ENCODE peak calls at places on chromosomes 12 and 14, in ten cellular contexts. Z is pancreas; T is hepatocyte; L is tibial artery; E is right atrium auricular region; O is cardiac muscle cell; Y is aorta; N is A549; R is sigmoid colon; D is naive thymus-derived CD4-positive, alpha-beta T cell. M is an unnamed sample. For H3K4me1, the result is how much of the 10 kb centered on the place peaks cover.

GRCh38 chr12:13161172-13161571 is 35.4 kb upstream of the EMP1 start:
- DNase-seq in Z (no peak), T (no peak), L (no peak), E (no peak), O (no peak), Y (no peak), N (no peak), R (no peak), D (no peak), M (no peak)

GRCh38 chr12:95956557-95957145 is 13.5 kb downstream of the AMDHD1 start:
- DNase-seq in Z (no peak), T (no peak), L (no peak), E (no peak), O (no peak), Y (no peak), N (no peak), R (no peak), D (no peak), M (no peak)

GRCh38 chr12:20777420-20777819 is 33.1 kb upstream of the SLCO1B3 start:
- DNase-seq in Z (no peak), T (no peak), L (no peak), E (no peak), O (no peak), Y (no peak), N (no peak), R (no peak), D (no peak), M (no peak)

GRCh38 chr12:118055865-118056773 is 4.9 kb downstream of the WSB2 start:
- DNase-seq in Z (peak), T (no peak), L (no peak), E (no peak), O (no peak), Y (no peak), N (no peak), R (no peak), D (no peak), M (no peak)

GRCh38 chr12:105177208-105177607 is 58.8 kb downstream of the APPL2 start:
- DNase-seq in Z (no peak), T (no peak), L (no peak), E (no peak), O (no peak), Y (no peak), N (no peak), R (no peak), D (no peak), M (no peak)

GRCh38 chr12:103955811-103956514 is 9.7 kb upstream of the TDG start:
- DNase-seq in Z (no peak), T (no peak), L (no peak), E (no peak), O (no peak), Y (no peak), N (no peak), R (no peak), D (no peak), M (no peak)

GRCh38 chr14:88542857-88543795 is 11.7 kb downstream of the PTPN21 start:
- DNase-seq in Z (no peak), T (no peak), L (no peak), E (no peak), O (no peak), Y (no peak), N (no peak), R (no peak), D (no peak), M (no peak)

GRCh38 chr12:19036673-19037357 is 92.7 kb upstream of the PLEKHA5 start:
- DNase-seq in Z (no peak), T (no peak), L (no peak), E (no peak), O (peak), Y (no peak), N (no peak), R (no peak), D (no peak), M (no peak)

GRCh38 chr12:14845350-14845750 is 2.0 kb upstream of the ART4 start:
- DNase-seq in Z (peak), T (peak), L (peak), E (peak), O (peak), Y (no peak), N (peak), R (no peak), D (peak), M (peak)

GRCh38 chr14:63833728-63834127 is 19.1 kb upstream of the SYNE2 start:
- DNase-seq in Z (no peak), T (no peak), L (no peak), E (no peak), O (no peak), Y (no peak), N (no peak), R (no peak), D (no peak), M (no peak)

GRCh38 chr12:108616941-108617858 is 16.5 kb downstream of the SELPLG start:
- DNase-seq in Z (no peak), T (no peak), L (peak), E (no peak), O (no peak), Y (no peak), N (peak), R (no peak), D (no peak), M (no peak)

GRCh38 chr14:105067140-105067968 is 2.1 kb upstream of the GPR132 start:
- DNase-seq in Z (no peak), T (no peak), L (no peak), E (no peak), O (no peak), Y (no peak), N (no peak), R (no peak), D (no peak), M (peak)

GRCh38 chr12:120466560-120467315 is 2.8 kb downstream of the SRSF9 start:
- DNase-seq in Z (peak), T (peak), L (no peak), E (no peak), O (peak), Y (no peak), N (no peak), R (no peak), D (peak), M (peak)

GRCh38 chr14:92252291-92252690 is 70.7 kb upstream of the SLC24A4 start:
- DNase-seq in Z (no peak), T (no peak), L (no peak), E (no peak), O (no peak), Y (no peak), N (no peak), R (no peak), D (no peak), M (no peak)

GRCh38 chr12:68367903-68368302 is 35.7 kb upstream of the MDM1 start:
- DNase-seq in Z (no peak), T (no peak), L (no peak), E (no peak), O (peak), Y (no peak), N (no peak), R (no peak), D (no peak), M (no peak)

GRCh38 chr12:87802721-87803011 is 226.5 kb downstream of the C12orf50 start:
- DNase-seq in Z (no peak), T (no peak), L (no peak), E (no peak), O (no peak), Y (no peak), N (no peak), R (no peak), D (no peak), M (no peak)

GRCh38 chr12:32106517-32107366 is at the start of gene BICD1:
- DNase-seq in Z (peak), T (peak), L (peak), E (peak), O (peak), Y (peak), N (peak), R (peak), D (peak), M (peak)

GRCh38 chr14:70289138-70289537 is 70.3 kb downstream of the COX16 start:
- DNase-seq in Z (no peak), T (no peak), L (no peak), E (no peak), O (no peak), Y (no peak), N (no peak), R (no peak), D (peak), M (peak)

GRCh38 chr12:115867854-115868253 is 409.6 kb downstream of the MED13L start:
- DNase-seq in Z (no peak), T (no peak), L (no peak), E (no peak), O (no peak), Y (no peak), N (no peak), R (no peak), D (no peak), M (no peak)

GRCh38 chr12:51189790-51190355 is 16.9 kb upstream of the TFCP2 start:
- DNase-seq in Z (no peak), T (no peak), L (no peak), E (no peak), O (no peak), Y (peak), N (no peak), R (no peak), D (no peak), M (peak)

GRCh38 chr14:94129111-94129757 is at the start of gene IFI27L2:
- DNase-seq in Z (peak), T (peak), L (peak), E (peak), O (peak), Y (peak), N (peak), R (peak), D (peak), M (peak)

GRCh38 chr14:76591270-76591669 is 170.0 kb upstream of the VASH1 start:
- DNase-seq in Z (no peak), T (peak), L (no peak), E (no peak), O (no peak), Y (no peak), N (no peak), R (peak), D (no peak), M (no peak)

GRCh38 chr12:77766224-77766623 is 64.5 kb upstream of the NAV3 start:
- DNase-seq in Z (no peak), T (no peak), L (no peak), E (no peak), O (peak), Y (no peak), N (no peak), R (no peak), D (no peak), M (no peak)

GRCh38 chr12:124466200-124467128 is 100.9 kb downstream of the NCOR2 start:
- DNase-seq in Z (no peak), T (no peak), L (no peak), E (no peak), O (peak), Y (peak), N (no peak), R (no peak), D (peak), M (peak)

GRCh38 chr12:66688836-66689439 is 10.1 kb upstream of the GRIP1 start:
- DNase-seq in Z (peak), T (peak), L (no peak), E (no peak), O (peak), Y (no peak), N (peak), R (no peak), D (peak), M (peak)
- H3K4me1 ChIP-seq in Z (under half), T (under half), L (under half), E (under half), O (under half), Y (under half), N (under half), R (under half), D (under half), M (under half)

GRCh38 chr12:44779766-44780165 is 96.3 kb downstream of the NELL2 start:
- DNase-seq in Z (no peak), T (no peak), L (no peak), E (no peak), O (no peak), Y (no peak), N (no peak), R (no peak), D (no peak), M (no peak)

GRCh38 chr12:44780221-44780770 is 95.8 kb downstream of the NELL2 start:
- DNase-seq in Z (no peak), T (no peak), L (no peak), E (no peak), O (no peak), Y (no peak), N (no peak), R (no peak), D (no peak), M (no peak)

GRCh38 chr12:44774815-44775411 is 101.2 kb downstream of the NELL2 start:
- DNase-seq in Z (no peak), T (peak), L (no peak), E (no peak), O (peak), Y (no peak), N (peak), R (no peak), D (peak), M (peak)

GRCh38 chr12:44771485-44771884 is 104.6 kb downstream of the NELL2 start:
- DNase-seq in Z (no peak), T (no peak), L (no peak), E (no peak), O (no peak), Y (no peak), N (no peak), R (no peak), D (no peak), M (no peak)

DNA sequence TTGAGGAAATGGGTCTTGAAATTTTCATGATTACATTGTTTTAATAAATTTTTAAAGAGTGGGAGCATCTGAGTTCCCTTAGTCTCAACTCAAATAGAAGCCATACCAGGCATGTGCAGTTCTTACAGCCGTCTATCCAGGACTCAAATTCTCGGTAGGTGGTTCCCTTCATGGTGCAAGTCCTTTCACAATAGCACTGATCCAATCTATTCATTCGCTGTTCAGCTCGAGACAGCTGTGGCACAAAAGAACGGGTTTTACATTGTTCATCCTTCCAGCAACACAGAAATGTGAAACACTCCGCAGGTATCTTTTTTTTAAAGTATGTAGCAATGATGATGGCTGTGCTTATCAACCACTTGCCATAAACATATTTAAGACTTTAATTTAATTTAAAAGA is 100.2 kb downstream of the NELL2 start:
- DNase-seq in Z (no peak), T (no peak), L (no peak), E (no peak), O (no peak), Y (no peak), N (no peak), R (no peak), D (no peak), M (no peak)
- H3K4me3 ChIP-seq in Z (no peak), T (no peak), L (no peak), E (no peak), O (no peak), Y (no peak), N (no peak), R (no peak), D (no peak), M (no peak)

DNA sequence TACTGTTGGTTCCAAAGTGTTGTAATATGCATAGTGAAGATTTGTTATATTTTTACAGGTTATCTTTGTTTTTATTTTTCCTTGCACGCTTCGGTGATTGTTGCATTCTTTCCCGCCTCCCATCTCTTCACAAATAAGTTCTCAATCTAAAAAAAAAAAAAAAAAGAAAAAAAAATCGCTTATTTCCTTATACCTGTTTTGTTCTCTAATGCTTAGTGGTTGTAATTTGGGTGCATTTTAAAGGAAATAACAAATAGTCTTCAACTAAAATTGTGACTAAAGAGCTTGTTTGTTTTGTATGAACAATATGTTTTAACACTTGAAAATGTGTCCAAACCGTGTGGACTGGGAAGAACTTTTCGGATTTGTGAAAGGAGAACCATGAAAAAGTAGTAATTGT is 1.5 kb downstream of the CAND1 start:
- DNase-seq in Z (no peak), T (no peak), L (no peak), E (no peak), O (no peak), Y (no peak), N (no peak), R (no peak), D (no peak), M (no peak)
- H3K4me1 ChIP-seq in Z (under half), T (under half), L (under half), E (under half), O (under half), Y (under half), N (under half), R (half or more), D (under half), M (under half)

GRCh38 chr12:6603095-6603567 is 4.0 kb downstream of the CHD4 start:
- DNase-seq in Z (no peak), T (no peak), L (peak), E (peak), O (peak), Y (peak), N (no peak), R (peak), D (peak), M (peak)
- H3K4me3 ChIP-seq in Z (no peak), T (no peak), L (peak), E (no peak), O (no peak), Y (no peak), N (no peak), R (peak), D (peak), M (peak)

DNA sequence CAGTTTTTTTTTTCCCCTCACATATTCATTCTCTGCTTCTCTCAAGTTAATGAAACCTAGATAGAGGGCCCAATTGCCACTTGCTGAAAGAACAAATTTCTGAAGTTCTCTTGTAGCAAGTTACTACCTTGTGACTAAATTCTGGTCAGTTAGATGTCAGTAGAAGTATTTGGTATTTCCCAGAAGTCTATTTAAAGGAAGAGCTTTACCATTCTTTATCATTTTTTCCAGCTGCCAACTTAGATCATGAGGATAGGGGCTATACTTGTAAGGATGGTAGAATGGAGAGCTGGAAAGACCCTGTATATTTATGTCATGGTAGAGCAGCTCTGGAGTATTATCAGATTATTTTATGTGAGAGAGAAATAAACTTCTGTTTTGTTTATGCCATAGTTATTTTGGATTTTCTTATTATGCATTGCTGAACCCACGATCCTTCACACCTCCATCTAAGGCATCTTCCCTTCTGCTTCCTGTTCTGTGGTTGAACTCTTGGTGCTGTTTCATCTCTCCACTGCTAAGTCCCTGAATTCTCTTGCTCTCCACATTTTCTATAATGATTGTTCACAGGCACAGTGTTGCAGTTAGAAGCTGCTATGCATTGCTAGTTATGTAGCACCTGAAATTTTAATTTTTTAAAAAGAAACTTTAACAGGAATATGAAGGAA is 25.9 kb downstream of the FUT8 start:
- DNase-seq in Z (no peak), T (no peak), L (no peak), E (no peak), O (no peak), Y (no peak), N (no peak), R (no peak), D (no peak), M (no peak)
- H3K4me1 ChIP-seq in Z (under half), T (under half), L (under half), E (under half), O (under half), Y (under half), N (under half), R (under half), D (under half), M (under half)